ENCODE peak calls at places on chromosomes 2 and 18, in nine cellular contexts. J, Y, E, U, C, W, X, L and V are unnamed samples.
A peak's percentile ranks its signal among the peaks of the same experiment; 100 is the strongest.

GRCh38 chr2:237715459-237715947 is 83.1 kb upstream of the RBM44 start:
- DNase-seq in J (no peak), Y (no peak), E (no peak), U (no peak), C (no peak), W (no peak), X (peak; percentile 33), L (no peak), V (peak; percentile 65)

GRCh38 chr2:174171686-174172445 is 76.5 kb downstream of the OLA1 start:
- DNase-seq in J (no peak), Y (no peak), E (no peak), U (no peak), C (no peak), W (no peak), X (no peak), L (no peak), V (no peak)

GRCh38 chr2:119367472-119368099 is 809 bp downstream of the DBI start:
- DNase-seq in J (peak; percentile 76), Y (peak; percentile 73), E (peak; percentile 44), U (no peak), C (peak; percentile 27), W (peak; percentile 30), X (no peak), L (no peak), V (peak; percentile 60)

GRCh38 chr2:189402932-189403331 is 38.3 kb upstream of the WDR75 start:
- DNase-seq in J (no peak), Y (no peak), E (no peak), U (no peak), C (no peak), W (no peak), X (peak; percentile 87), L (no peak), V (no peak)

GRCh38 chr18:2641638-2642037 is 13.9 kb upstream of the SMCHD1 start:
- DNase-seq in J (no peak), Y (no peak), E (no peak), U (no peak), C (no peak), W (no peak), X (no peak), L (no peak), V (no peak)

GRCh38 chr2:226143097-226143496 is 656.5 kb downstream of the IRS1 start:
- DNase-seq in J (no peak), Y (no peak), E (no peak), U (no peak), C (no peak), W (no peak), X (no peak), L (no peak), V (no peak)

GRCh38 chr2:170819941-170820646 is 3.4 kb downstream of the GAD1 start:
- DNase-seq in J (no peak), Y (no peak), E (no peak), U (no peak), C (no peak), W (no peak), X (no peak), L (no peak), V (no peak)

GRCh38 chr2:60882971-60883753 is 1.8 kb downstream of the REL start:
- DNase-seq in J (no peak), Y (no peak), E (peak; percentile 24), U (no peak), C (no peak), W (no peak), X (no peak), L (peak; percentile 21), V (peak; percentile 32)

GRCh38 chr2:224887159-224887558 is 155.1 kb downstream of the DOCK10 start:
- DNase-seq in J (no peak), Y (no peak), E (no peak), U (no peak), C (no peak), W (no peak), X (peak; percentile 42), L (no peak), V (no peak)

GRCh38 chr2:138742446-138743057 is 37.6 kb downstream of the NXPH2 start:
- DNase-seq in J (no peak), Y (no peak), E (no peak), U (no peak), C (no peak), W (no peak), X (no peak), L (no peak), V (no peak)

GRCh38 chr2:116810645-116811044 is 1003.8 kb upstream of the DDX18 start:
- DNase-seq in J (no peak), Y (no peak), E (no peak), U (no peak), C (no peak), W (no peak), X (peak; percentile 0), L (no peak), V (no peak)

GRCh38 chr2:119723784-119724467 is 35.8 kb upstream of the PTPN4 start:
- DNase-seq in J (no peak), Y (no peak), E (no peak), U (no peak), C (no peak), W (no peak), X (peak; percentile 65), L (no peak), V (no peak)

GRCh38 chr18:77131100-77131651 is 1.4 kb downstream of the MBP start:
- DNase-seq in J (peak; percentile 58), Y (peak; percentile 59), E (peak; percentile 50), U (no peak), C (no peak), W (no peak), X (no peak), L (peak; percentile 44), V (peak; percentile 75)

GRCh38 chr2:31384351-31384750 is 30.2 kb downstream of the XDH start:
- DNase-seq in J (no peak), Y (no peak), E (no peak), U (peak; percentile 92), C (no peak), W (no peak), X (peak; percentile 97), L (no peak), V (no peak)

GRCh38 chr18:44342167-44342566 is 338.5 kb upstream of the SETBP1 start:
- DNase-seq in J (no peak), Y (no peak), E (no peak), U (peak; percentile 83), C (no peak), W (no peak), X (peak; percentile 3), L (no peak), V (no peak)
- H3K9me3 ChIP-seq in J (peaks cover 25% of the 10 kb centered on the region), Y (peaks cover 13% of the 10 kb centered on the region), E (no peaks in the 10 kb centered on the region), U (peaks cover 10% of the 10 kb centered on the region), C (no peaks in the 10 kb centered on the region), W (no peaks in the 10 kb centered on the region), X (no peaks in the 10 kb centered on the region), L (no peaks in the 10 kb centered on the region), V (no peaks in the 10 kb centered on the region)

DNA sequence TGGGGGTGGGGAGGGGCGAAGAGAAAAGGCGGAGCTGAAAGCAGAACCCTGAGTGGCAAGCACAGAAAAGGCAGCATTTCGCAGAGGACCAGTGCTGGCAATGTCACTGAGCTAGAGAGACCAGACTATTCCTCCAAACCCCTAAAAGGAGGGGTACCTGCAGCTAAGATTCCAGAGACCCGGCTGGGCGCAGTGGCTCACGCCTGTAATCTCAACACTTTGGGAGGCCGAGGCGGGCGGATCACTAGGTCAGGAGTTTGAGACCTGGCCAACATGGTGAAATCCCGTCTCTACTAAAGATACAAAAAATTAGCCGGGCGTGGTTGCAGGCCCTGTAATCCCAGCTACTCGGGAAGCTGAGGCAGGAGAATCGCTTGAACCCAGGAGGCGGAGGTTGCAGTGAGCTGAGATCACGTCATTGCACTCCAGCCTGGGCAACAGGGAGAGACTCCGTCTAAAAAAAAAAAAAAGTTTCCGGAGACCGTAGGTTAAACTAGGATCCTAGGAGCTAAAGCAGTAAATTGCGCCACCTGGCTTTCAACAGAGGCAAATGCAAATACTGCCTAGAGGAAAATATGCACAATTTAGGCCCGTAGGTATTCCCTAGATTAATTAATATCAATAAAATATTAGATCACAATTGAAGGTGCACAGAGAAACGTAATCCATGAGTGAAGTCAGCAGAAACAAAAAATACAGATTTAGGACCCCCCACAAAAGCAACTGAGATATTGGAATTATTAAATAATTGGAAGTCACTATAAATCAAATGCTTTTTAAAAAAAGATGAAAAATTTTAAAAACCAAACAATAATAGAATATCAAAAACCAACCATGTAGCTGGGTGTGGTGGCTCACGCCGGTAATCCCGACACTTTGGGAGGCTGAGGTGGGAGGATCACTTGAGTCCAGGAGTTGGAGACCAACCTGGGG is 4.9 kb downstream of the UCN start:
- DNase-seq in J (peak; percentile 63), Y (peak; percentile 65), E (peak; percentile 43), U (peak; percentile 64), C (peak; percentile 51), W (peak; percentile 29), X (peak; percentile 32), L (peak; percentile 33), V (peak; percentile 78)
- H3K4me3 ChIP-seq in J (peak overlapping the region; percentile 47), Y (peak overlapping the region; percentile 47), E (peak overlapping the region; percentile 45), U (peak overlapping the region; percentile 19), C (peak overlapping the region; percentile 15), W (peak overlapping the region; percentile 37), X (no peak overlapping the region), L (peak overlapping the region; percentile 2), V (no peak overlapping the region)

DNA sequence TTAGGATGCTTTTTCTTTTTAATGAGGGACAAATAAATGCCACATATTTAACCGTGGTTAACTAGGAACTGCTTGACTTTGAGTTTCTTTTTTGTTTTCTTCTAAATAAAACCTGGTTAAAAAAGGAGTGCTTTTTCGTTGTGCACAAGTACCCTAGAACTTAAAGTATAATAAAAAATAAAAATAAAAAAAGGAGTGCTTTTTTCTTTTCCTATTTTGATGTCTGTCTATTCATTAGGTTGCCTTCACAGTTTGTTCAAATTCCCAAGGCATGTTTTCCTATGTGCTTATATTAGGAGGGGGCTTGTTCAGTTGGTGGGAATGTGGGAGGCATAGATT is 4.4 kb downstream of the FOSL2 start:
- DNase-seq in J (no peak), Y (no peak), E (no peak), U (no peak), C (no peak), W (no peak), X (no peak), L (no peak), V (no peak)
- H3K36me3 ChIP-seq in J (peaks cover 39% of the 10 kb centered on the region), Y (peaks cover 5% of the 10 kb centered on the region), E (no peaks in the 10 kb centered on the region), U (peaks cover 62% of the 10 kb centered on the region), C (no peaks in the 10 kb centered on the region), W (peaks cover 4% of the 10 kb centered on the region), X (peaks cover 3% of the 10 kb centered on the region), L (no peaks in the 10 kb centered on the region), V (no peaks in the 10 kb centered on the region)

GRCh38 chr18:9495465-9495864 is 20.2 kb downstream of the RALBP1 start:
- DNase-seq in J (no peak), Y (no peak), E (no peak), U (no peak), C (no peak), W (no peak), X (no peak), L (no peak), V (no peak)

GRCh38 chr18:9494778-9495302 is 19.5 kb downstream of the RALBP1 start:
- DNase-seq in J (no peak), Y (no peak), E (no peak), U (no peak), C (no peak), W (no peak), X (no peak), L (no peak), V (no peak)

DNA sequence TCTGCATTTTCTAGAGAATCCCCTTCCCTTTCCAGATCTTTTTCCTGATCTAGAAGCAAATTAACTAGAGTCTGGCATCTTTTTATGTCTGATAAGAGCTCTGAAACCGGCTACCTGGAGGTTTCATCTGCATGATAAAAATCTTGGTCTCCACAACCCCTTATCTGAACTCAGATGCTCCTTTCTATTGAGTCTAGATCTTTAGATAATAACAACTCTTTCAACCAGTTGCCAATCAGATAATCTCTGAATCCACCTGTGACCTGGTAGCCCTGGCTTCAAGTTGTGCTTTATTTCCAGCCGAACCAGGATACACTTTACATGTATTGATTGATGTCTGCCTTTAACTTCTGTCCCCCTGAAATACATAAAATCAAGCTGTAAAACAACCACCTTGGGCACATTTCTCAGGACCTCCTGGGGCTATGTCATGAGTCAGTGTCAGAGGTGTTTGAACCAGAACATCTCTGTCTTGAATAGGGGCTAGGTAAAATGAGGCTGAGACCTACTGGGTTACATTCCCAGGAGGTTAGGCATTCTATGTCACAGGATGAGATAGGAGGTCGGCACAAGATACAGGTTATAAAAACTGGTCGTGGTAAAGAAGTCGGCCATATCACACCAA is 20.7 kb downstream of the RALBP1 start:
- DNase-seq in J (no peak), Y (no peak), E (no peak), U (peak; percentile 62), C (no peak), W (no peak), X (no peak), L (no peak), V (no peak)
- H3K9me3 ChIP-seq in J (no peaks in the 10 kb centered on the region), Y (no peaks in the 10 kb centered on the region), E (no peaks in the 10 kb centered on the region), U (no peaks in the 10 kb centered on the region), C (no peaks in the 10 kb centered on the region), W (no peaks in the 10 kb centered on the region), X (no peaks in the 10 kb centered on the region), L (no peaks in the 10 kb centered on the region), V (no peaks in the 10 kb centered on the region)